ENCODE peak calls at places on chromosome 9, in nine cellular contexts. S, I, V, Q, A, W, Y, P and L are unnamed samples.

GRCh38 chr9:79768199-79768598 is 196.4 kb downstream of the TLE4 start:
- DNase-seq in V (no peak), Y (no peak), I (no peak), S (no peak), A (no peak), Q (no peak), W (no peak), P (peak; percentile 28), L (no peak)

GRCh38 chr9:34343090-34343489 is 13.7 kb downstream of the NUDT2 start:
- DNase-seq in W (no peak), I (no peak), S (no peak), Y (no peak), P (peak; percentile 24), A (no peak), V (peak; percentile 48), Q (peak; percentile 56), L (no peak)

GRCh38 chr9:104374711-104375110 is 129.4 kb upstream of the OR13F1 start:
- DNase-seq in V (no peak), S (no peak), I (no peak), A (no peak), P (no peak), Q (no peak), W (no peak), Y (no peak), L (no peak)

GRCh38 chr9:117782931-117783788 is 79.0 kb downstream of the TLR4 start:
- DNase-seq in P (peak; percentile 29), W (peak; percentile 17), S (peak; percentile 39), A (peak; percentile 82), V (peak; percentile 26), Q (peak; percentile 68), I (peak; percentile 66), Y (peak; percentile 71), L (no peak)

GRCh38 chr9:24127519-24127918 is 301.5 kb upstream of the ELAVL2 start:
- DNase-seq in V (no peak), S (no peak), A (no peak), P (no peak), Y (no peak), Q (no peak), W (no peak), I (no peak), L (no peak)

GRCh38 chr9:137312852-137313325 is 10.8 kb upstream of the NRARP start:
- DNase-seq in S (no peak), I (no peak), W (no peak), A (no peak), Q (no peak), P (no peak), Y (no peak), V (no peak), L (peak; percentile 23)

GRCh38 chr9:97696823-97697601 is at the start of gene XPA:
- DNase-seq in I (peak; percentile 100), V (peak; percentile 93), A (peak; percentile 89), W (peak; percentile 92), Y (peak; percentile 96), Q (peak; percentile 87), S (peak; percentile 97), P (peak; percentile 92), L (peak; percentile 94)

GRCh38 chr9:128505414-128505765 is 871 bp downstream of the GLE1 start:
- DNase-seq in S (no peak), A (no peak), Q (peak; percentile 67), P (peak; percentile 26), I (no peak), V (no peak), Y (no peak), W (peak; percentile 4), L (no peak)

GRCh38 chr9:127983847-127984289 is 3.1 kb upstream of the EEIG1 start:
- DNase-seq in Y (no peak), P (no peak), A (no peak), W (no peak), Q (no peak), V (no peak), S (no peak), I (no peak), L (no peak)

GRCh38 chr9:131386258-131386657 is 7.6 kb upstream of the PRRC2B start:
- DNase-seq in P (no peak), Q (no peak), W (no peak), V (no peak), Y (no peak), I (no peak), A (no peak), S (no peak), L (no peak)

GRCh38 chr9:34651286-34651685 is 699 bp upstream of the IL11RA start:
- DNase-seq in S (no peak), A (peak; percentile 28), Y (no peak), I (no peak), V (no peak), Q (peak; percentile 72), P (peak; percentile 23), W (no peak), L (no peak)

GRCh38 chr9:112069318-112070169 is 105.6 kb downstream of the SUSD1 start:
- DNase-seq in A (no peak), S (no peak), W (peak; percentile 59), P (no peak), V (no peak), Q (peak; percentile 35), I (no peak), Y (no peak), L (no peak)

GRCh38 chr9:97907632-97908031 is 14.7 kb downstream of the TRMO start:
- DNase-seq in A (no peak), S (no peak), V (no peak), P (no peak), Q (no peak), I (no peak), W (no peak), Y (no peak), L (no peak)

GRCh38 chr9:122334916-122335315 is 35.9 kb upstream of the PTGS1 start:
- DNase-seq in S (no peak), A (no peak), P (no peak), W (no peak), I (no peak), Q (peak; percentile 51), Y (no peak), V (no peak), L (no peak)

GRCh38 chr9:31840702-31841101 is 543.7 kb upstream of the ACO1 start:
- DNase-seq in S (no peak), Q (no peak), I (no peak), Y (no peak), P (no peak), A (no peak), W (no peak), V (no peak), L (no peak)

GRCh38 chr9:31839273-31839672 is 545.2 kb upstream of the ACO1 start:
- DNase-seq in W (peak; percentile 3), Q (no peak), V (no peak), S (no peak), A (no peak), I (no peak), P (no peak), Y (no peak), L (no peak)

GRCh38 chr9:31837211-31837610 is 547.2 kb upstream of the ACO1 start:
- DNase-seq in S (no peak), A (no peak), W (no peak), P (no peak), V (no peak), Q (no peak), I (no peak), Y (no peak), L (no peak)
- TF ChIP-seq CTCF in S (no peak), A (no peak), W (no peak), P (no peak), V (no peak), Q (no peak), I (no peak), Y (no peak), L (no peak)

GRCh38 chr9:116166713-116167112 is 13.1 kb downstream of the PAPPA start:
- DNase-seq in Q (no peak), W (peak; percentile 26), P (no peak), A (no peak), S (no peak), Y (no peak), V (no peak), I (no peak), L (no peak)

GRCh38 chr9:116160676-116161571 is 7.3 kb downstream of the PAPPA start:
- DNase-seq in Q (peak; percentile 33), Y (no peak), P (no peak), V (no peak), A (no peak), W (no peak), S (no peak), I (no peak), L (no peak)

GRCh38 chr9:116162241-116162781 is 8.7 kb downstream of the PAPPA start:
- DNase-seq in P (no peak), Q (no peak), I (no peak), W (no peak), S (no peak), V (no peak), Y (no peak), A (no peak), L (no peak)

GRCh38 chr9:116165912-116166311 is 12.3 kb downstream of the PAPPA start:
- DNase-seq in Q (peak; percentile 62), W (no peak), I (no peak), S (no peak), Y (no peak), P (peak; percentile 54), A (no peak), V (no peak), L (no peak)

GRCh38 chr9:116163293-116164055 is 9.9 kb downstream of the PAPPA start:
- DNase-seq in P (no peak), I (no peak), Q (peak; percentile 35), Y (no peak), S (no peak), A (no peak), V (no peak), W (peak; percentile 49), L (no peak)
- TF ChIP-seq CTCF in P (peak; percentile 42), I (peak; percentile 47), Q (peak; percentile 56), Y (peak; percentile 54), S (no peak), A (peak; percentile 66), V (peak; percentile 39), W (peak; percentile 61), L (peak; percentile 31)

GRCh38 chr9:103104101-103104500 is 109.0 kb downstream of the CYLC2 start:
- DNase-seq in Q (no peak), V (no peak), I (no peak), Y (no peak), P (no peak), S (no peak), W (no peak), A (no peak), L (no peak)
- TF ChIP-seq CTCF in Q (no peak), V (no peak), I (no peak), Y (no peak), P (no peak), S (no peak), W (no peak), A (no peak), L (no peak)

DNA sequence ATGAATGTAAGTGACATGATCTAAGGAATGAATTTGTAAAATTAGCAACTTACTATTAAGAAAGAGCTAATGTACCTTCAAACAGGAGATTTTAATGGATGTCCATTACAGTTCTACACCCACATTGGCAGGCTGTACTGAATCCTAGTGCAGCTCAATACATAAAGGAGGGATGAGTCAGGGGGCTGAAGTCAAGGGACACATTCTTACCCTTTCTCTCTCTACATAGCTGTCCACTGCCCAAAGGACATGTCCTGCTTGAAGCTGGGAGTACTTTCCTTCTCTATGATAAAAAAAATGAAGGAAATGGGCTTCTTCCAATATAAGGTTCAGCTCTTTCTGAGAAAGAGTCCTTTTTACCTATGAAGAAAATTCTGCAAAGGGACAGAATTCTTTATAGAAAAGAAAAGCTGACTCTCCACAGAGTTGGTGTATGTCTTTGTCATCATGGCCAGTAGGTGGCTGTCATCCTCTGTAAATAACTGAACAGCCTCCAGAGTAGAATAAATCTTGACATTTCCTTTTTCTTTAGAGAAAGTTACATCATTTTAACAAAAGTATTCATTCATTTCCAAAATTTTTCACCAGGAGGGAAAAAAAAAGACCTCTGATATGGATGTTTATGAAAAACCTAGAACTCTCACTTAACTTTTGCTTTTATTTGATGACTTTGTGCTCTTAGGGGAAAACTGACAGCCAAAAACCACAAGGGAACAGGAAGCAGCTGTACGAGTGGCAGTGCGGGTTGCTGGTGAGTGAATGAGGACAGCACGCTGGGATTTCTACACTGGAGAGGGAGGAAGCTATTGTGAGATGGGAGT is 13.1 kb upstream of the IFNA14 start:
- DNase-seq in P (peak; percentile 33), I (peak; percentile 46), Y (no peak), S (no peak), Q (peak; percentile 26), V (peak; percentile 24), W (peak; percentile 44), A (peak; percentile 9), L (no peak)
- TF ChIP-seq CTCF in P (peak; percentile 49), I (peak; percentile 79), Y (peak; percentile 81), S (peak; percentile 44), Q (peak; percentile 41), V (peak; percentile 29), W (peak; percentile 77), A (peak; percentile 59), L (peak; percentile 56)